ENCODE peak calls at places on chromosomes 12 and 14, in five cellular contexts. One of them, this sample, is unnamed.

GRCh38 chr14:88470542-88471440 is 84.0 kb downstream of the PTPN21 start:
- DNase-seq in stimulated activated effector memory CD8-positive, alpha-beta T cell treated with anti-CD3 and anti-CD28 coated beads, Interleukin-12 subunit alpha, Interleukin-12 subunit beta, amount 100 ng/mL, for 72 hours: no peak
- DNase-seq in psoas muscle: no peak
- DNase-seq in foreskin melanocyte: no peak
- DNase-seq in A172: no peak
- DNase-seq in this sample: no peak

GRCh38 chr12:41234672-41235071 is 46.6 kb downstream of the PDZRN4 start:
- DNase-seq in psoas muscle: no peak
- DNase-seq in stimulated activated effector memory CD8-positive, alpha-beta T cell treated with anti-CD3 and anti-CD28 coated beads, Interleukin-12 subunit alpha, Interleukin-12 subunit beta, amount 100 ng/mL, for 72 hours: no peak
- DNase-seq in A172: no peak
- DNase-seq in foreskin melanocyte: no peak
- DNase-seq in this sample: no peak

GRCh38 chr12:112844814-112845565 is 53.4 kb downstream of the RPH3A start:
- DNase-seq in psoas muscle: no peak
- DNase-seq in A172: no peak
- DNase-seq in stimulated activated effector memory CD8-positive, alpha-beta T cell treated with anti-CD3 and anti-CD28 coated beads, Interleukin-12 subunit alpha, Interleukin-12 subunit beta, amount 100 ng/mL, for 72 hours: no peak
- DNase-seq in foreskin melanocyte: no peak
- DNase-seq in this sample: no peak

GRCh38 chr12:57545809-57546437 is 1.1 kb downstream of the DCTN2 start:
- DNase-seq in A172: peak; percentile 30
- DNase-seq in foreskin melanocyte: no peak
- DNase-seq in psoas muscle: no peak
- DNase-seq in stimulated activated effector memory CD8-positive, alpha-beta T cell treated with anti-CD3 and anti-CD28 coated beads, Interleukin-12 subunit alpha, Interleukin-12 subunit beta, amount 100 ng/mL, for 72 hours: no peak
- DNase-seq in this sample: no peak

GRCh38 chr12:110807640-110808039 is 39.1 kb upstream of the CCDC63 start:
- DNase-seq in A172: no peak
- DNase-seq in psoas muscle: no peak
- DNase-seq in foreskin melanocyte: no peak
- DNase-seq in stimulated activated effector memory CD8-positive, alpha-beta T cell treated with anti-CD3 and anti-CD28 coated beads, Interleukin-12 subunit alpha, Interleukin-12 subunit beta, amount 100 ng/mL, for 72 hours: no peak
- DNase-seq in this sample: no peak

GRCh38 chr14:97177016-97177415 is 379.8 kb downstream of the VRK1 start:
- DNase-seq in A172: peak; percentile 23
- DNase-seq in stimulated activated effector memory CD8-positive, alpha-beta T cell treated with anti-CD3 and anti-CD28 coated beads, Interleukin-12 subunit alpha, Interleukin-12 subunit beta, amount 100 ng/mL, for 72 hours: no peak
- DNase-seq in foreskin melanocyte: no peak
- DNase-seq in psoas muscle: no peak
- DNase-seq in this sample: no peak

GRCh38 chr14:102711946-102712345 is 65.3 kb upstream of the TRAF3 start:
- DNase-seq in psoas muscle: no peak
- DNase-seq in A172: peak; percentile 2
- DNase-seq in stimulated activated effector memory CD8-positive, alpha-beta T cell treated with anti-CD3 and anti-CD28 coated beads, Interleukin-12 subunit alpha, Interleukin-12 subunit beta, amount 100 ng/mL, for 72 hours: no peak
- DNase-seq in foreskin melanocyte: no peak
- DNase-seq in this sample: no peak

GRCh38 chr12:90111646-90112565 is 403.3 kb upstream of the ATP2B1 start:
- DNase-seq in A172: no peak
- DNase-seq in foreskin melanocyte: no peak
- DNase-seq in stimulated activated effector memory CD8-positive, alpha-beta T cell treated with anti-CD3 and anti-CD28 coated beads, Interleukin-12 subunit alpha, Interleukin-12 subunit beta, amount 100 ng/mL, for 72 hours: no peak
- DNase-seq in psoas muscle: no peak
- DNase-seq in this sample: no peak

GRCh38 chr12:51631591-51631990 is 40.6 kb downstream of the SCN8A start:
- DNase-seq in psoas muscle: no peak
- DNase-seq in A172: peak; percentile 41
- DNase-seq in foreskin melanocyte: no peak
- DNase-seq in stimulated activated effector memory CD8-positive, alpha-beta T cell treated with anti-CD3 and anti-CD28 coated beads, Interleukin-12 subunit alpha, Interleukin-12 subunit beta, amount 100 ng/mL, for 72 hours: no peak
- DNase-seq in this sample: no peak

GRCh38 chr12:127145929-127146789 is 1120.8 kb upstream of the TMEM132C start:
- DNase-seq in foreskin melanocyte: peak; percentile 53
- DNase-seq in psoas muscle: peak; percentile 80
- DNase-seq in stimulated activated effector memory CD8-positive, alpha-beta T cell treated with anti-CD3 and anti-CD28 coated beads, Interleukin-12 subunit alpha, Interleukin-12 subunit beta, amount 100 ng/mL, for 72 hours: peak; percentile 53
- DNase-seq in A172: no peak
- DNase-seq in this sample: no peak

GRCh38 chr14:37623552-37623951 is 28.1 kb downstream of the TTC6 start:
- DNase-seq in A172: peak; percentile 57
- DNase-seq in foreskin melanocyte: peak; percentile 26
- DNase-seq in psoas muscle: no peak
- DNase-seq in stimulated activated effector memory CD8-positive, alpha-beta T cell treated with anti-CD3 and anti-CD28 coated beads, Interleukin-12 subunit alpha, Interleukin-12 subunit beta, amount 100 ng/mL, for 72 hours: no peak
- DNase-seq in this sample: no peak

GRCh38 chr12:116599285-116600122 is 40.3 kb downstream of the MAP1LC3B2 start:
- DNase-seq in psoas muscle: peak; percentile 86
- DNase-seq in A172: peak; percentile 21
- DNase-seq in stimulated activated effector memory CD8-positive, alpha-beta T cell treated with anti-CD3 and anti-CD28 coated beads, Interleukin-12 subunit alpha, Interleukin-12 subunit beta, amount 100 ng/mL, for 72 hours: peak; percentile 34
- DNase-seq in foreskin melanocyte: peak; percentile 38
- DNase-seq in this sample: peak; percentile 45

GRCh38 chr12:106362971-106363370 is 5.4 kb downstream of the POLR3B start:
- DNase-seq in stimulated activated effector memory CD8-positive, alpha-beta T cell treated with anti-CD3 and anti-CD28 coated beads, Interleukin-12 subunit alpha, Interleukin-12 subunit beta, amount 100 ng/mL, for 72 hours: no peak
- DNase-seq in psoas muscle: no peak
- DNase-seq in foreskin melanocyte: no peak
- DNase-seq in A172: no peak
- DNase-seq in this sample: no peak

GRCh38 chr12:143964-144649 is 69.8 kb downstream of the SLC6A12 start:
- DNase-seq in stimulated activated effector memory CD8-positive, alpha-beta T cell treated with anti-CD3 and anti-CD28 coated beads, Interleukin-12 subunit alpha, Interleukin-12 subunit beta, amount 100 ng/mL, for 72 hours: no peak
- DNase-seq in A172: peak; percentile 54
- DNase-seq in psoas muscle: no peak
- DNase-seq in foreskin melanocyte: no peak
- DNase-seq in this sample: no peak

GRCh38 chr12:119154435-119154818 is 24.3 kb upstream of the HSPB8 start:
- DNase-seq in stimulated activated effector memory CD8-positive, alpha-beta T cell treated with anti-CD3 and anti-CD28 coated beads, Interleukin-12 subunit alpha, Interleukin-12 subunit beta, amount 100 ng/mL, for 72 hours: no peak
- DNase-seq in psoas muscle: peak; percentile 20
- DNase-seq in foreskin melanocyte: no peak
- DNase-seq in A172: no peak
- DNase-seq in this sample: no peak

GRCh38 chr12:109493938-109494337 is 16.5 kb downstream of the UBE3B start:
- DNase-seq in A172: no peak
- DNase-seq in stimulated activated effector memory CD8-positive, alpha-beta T cell treated with anti-CD3 and anti-CD28 coated beads, Interleukin-12 subunit alpha, Interleukin-12 subunit beta, amount 100 ng/mL, for 72 hours: no peak
- DNase-seq in psoas muscle: no peak
- DNase-seq in foreskin melanocyte: no peak
- DNase-seq in this sample: no peak

GRCh38 chr12:3629082-3629830 is 123.7 kb downstream of the CRACR2A start:
- DNase-seq in foreskin melanocyte: no peak
- DNase-seq in A172: no peak
- DNase-seq in stimulated activated effector memory CD8-positive, alpha-beta T cell treated with anti-CD3 and anti-CD28 coated beads, Interleukin-12 subunit alpha, Interleukin-12 subunit beta, amount 100 ng/mL, for 72 hours: no peak
- DNase-seq in psoas muscle: no peak
- DNase-seq in this sample: no peak

GRCh38 chr14:26872510-26872909 is 274.7 kb upstream of the NOVA1 start:
- DNase-seq in A172: no peak
- DNase-seq in stimulated activated effector memory CD8-positive, alpha-beta T cell treated with anti-CD3 and anti-CD28 coated beads, Interleukin-12 subunit alpha, Interleukin-12 subunit beta, amount 100 ng/mL, for 72 hours: no peak
- DNase-seq in foreskin melanocyte: no peak
- DNase-seq in psoas muscle: no peak
- DNase-seq in this sample: no peak

GRCh38 chr12:3770891-3771290 is 18.0 kb upstream of the CRACR2A start:
- DNase-seq in A172: peak; percentile 5
- DNase-seq in psoas muscle: no peak
- DNase-seq in foreskin melanocyte: no peak
- DNase-seq in stimulated activated effector memory CD8-positive, alpha-beta T cell treated with anti-CD3 and anti-CD28 coated beads, Interleukin-12 subunit alpha, Interleukin-12 subunit beta, amount 100 ng/mL, for 72 hours: no peak
- DNase-seq in this sample: no peak

GRCh38 chr12:26266881-26267280 is 71.5 kb downstream of the SSPN start:
- DNase-seq in psoas muscle: no peak
- DNase-seq in foreskin melanocyte: no peak
- DNase-seq in stimulated activated effector memory CD8-positive, alpha-beta T cell treated with anti-CD3 and anti-CD28 coated beads, Interleukin-12 subunit alpha, Interleukin-12 subunit beta, amount 100 ng/mL, for 72 hours: no peak
- DNase-seq in A172: no peak
- DNase-seq in this sample: no peak

GRCh38 chr14:34874386-34875030 is 652 bp downstream of the BAZ1A start:
- DNase-seq in psoas muscle: peak; percentile 41
- DNase-seq in stimulated activated effector memory CD8-positive, alpha-beta T cell treated with anti-CD3 and anti-CD28 coated beads, Interleukin-12 subunit alpha, Interleukin-12 subunit beta, amount 100 ng/mL, for 72 hours: no peak
- DNase-seq in A172: peak; percentile 3
- DNase-seq in foreskin melanocyte: peak; percentile 29
- DNase-seq in this sample: peak; percentile 34